ENCODE peak calls at places on chromosomes 2 and 18, in eight cellular contexts. One of them, this sample, is unnamed.
A peak's percentile ranks its signal among the peaks of the same experiment; 100 is the strongest.

GRCh38 chr2:190981733-190982132 is 32.2 kb downstream of the STAT1 start:
- DNase-seq in SJSA1: no peak
- DNase-seq in pancreas: no peak
- DNase-seq in CD4-positive, alpha-beta memory T cell: no peak
- DNase-seq in tibial nerve: no peak
- DNase-seq in uterus: no peak
- DNase-seq in dorsolateral prefrontal cortex: no peak
- DNase-seq in WERI-Rb-1: no peak
- DNase-seq in this sample: no peak

GRCh38 chr2:44267269-44268258 is 7.7 kb upstream of the SLC3A1 start:
- DNase-seq in pancreas: no peak
- DNase-seq in SJSA1: no peak
- DNase-seq in uterus: no peak
- DNase-seq in WERI-Rb-1: no peak
- DNase-seq in dorsolateral prefrontal cortex: no peak
- DNase-seq in tibial nerve: peak; percentile 9
- DNase-seq in CD4-positive, alpha-beta memory T cell: no peak
- DNase-seq in this sample: no peak

GRCh38 chr2:148455791-148456190 is 188.8 kb upstream of the EPC2 start:
- DNase-seq in dorsolateral prefrontal cortex: no peak
- DNase-seq in CD4-positive, alpha-beta memory T cell: no peak
- DNase-seq in pancreas: no peak
- DNase-seq in uterus: no peak
- DNase-seq in SJSA1: no peak
- DNase-seq in WERI-Rb-1: no peak
- DNase-seq in tibial nerve: no peak
- DNase-seq in this sample: no peak

GRCh38 chr2:47008381-47009280 is 93.0 kb upstream of the MCFD2 start:
- DNase-seq in WERI-Rb-1: peak; percentile 90
- DNase-seq in dorsolateral prefrontal cortex: no peak
- DNase-seq in tibial nerve: no peak
- DNase-seq in CD4-positive, alpha-beta memory T cell: no peak
- DNase-seq in uterus: peak; percentile 74
- DNase-seq in SJSA1: no peak
- DNase-seq in pancreas: no peak
- DNase-seq in this sample: peak; percentile 87

GRCh38 chr18:58045265-58046086 is 1.4 kb downstream of the NEDD4L start:
- DNase-seq in SJSA1: peak; percentile 60
- DNase-seq in uterus: peak; percentile 21
- DNase-seq in tibial nerve: no peak
- DNase-seq in pancreas: peak; percentile 84
- DNase-seq in dorsolateral prefrontal cortex: peak; percentile 60
- DNase-seq in WERI-Rb-1: peak; percentile 85
- DNase-seq in CD4-positive, alpha-beta memory T cell: peak; percentile 16
- DNase-seq in this sample: peak; percentile 63

GRCh38 chr2:101802329-101802728 is 104.8 kb downstream of the MAP4K4 start:
- DNase-seq in CD4-positive, alpha-beta memory T cell: no peak
- DNase-seq in uterus: no peak
- DNase-seq in SJSA1: no peak
- DNase-seq in tibial nerve: no peak
- DNase-seq in pancreas: peak; percentile 65
- DNase-seq in WERI-Rb-1: no peak
- DNase-seq in dorsolateral prefrontal cortex: no peak
- DNase-seq in this sample: no peak

GRCh38 chr2:202265467-202266277 is at the start of gene NOP58:
- DNase-seq in SJSA1: peak; percentile 92
- DNase-seq in pancreas: peak; percentile 87
- DNase-seq in tibial nerve: peak; percentile 92
- DNase-seq in WERI-Rb-1: peak; percentile 89
- DNase-seq in CD4-positive, alpha-beta memory T cell: peak; percentile 96
- DNase-seq in uterus: peak; percentile 90
- DNase-seq in dorsolateral prefrontal cortex: peak; percentile 93
- DNase-seq in this sample: peak; percentile 86

GRCh38 chr18:61852496-61852895 is 40.3 kb downstream of the RNF152 start:
- DNase-seq in CD4-positive, alpha-beta memory T cell: no peak
- DNase-seq in tibial nerve: no peak
- DNase-seq in uterus: no peak
- DNase-seq in WERI-Rb-1: no peak
- DNase-seq in pancreas: no peak
- DNase-seq in SJSA1: no peak
- DNase-seq in dorsolateral prefrontal cortex: no peak
- DNase-seq in this sample: no peak

GRCh38 chr2:98985905-98986666 is 50.1 kb upstream of the CRACDL start:
- DNase-seq in SJSA1: no peak
- DNase-seq in uterus: no peak
- DNase-seq in pancreas: no peak
- DNase-seq in WERI-Rb-1: no peak
- DNase-seq in tibial nerve: no peak
- DNase-seq in CD4-positive, alpha-beta memory T cell: no peak
- DNase-seq in dorsolateral prefrontal cortex: no peak
- DNase-seq in this sample: no peak

GRCh38 chr2:63048367-63049171 is 2.1 kb upstream of the OTX1 start:
- DNase-seq in dorsolateral prefrontal cortex: no peak
- DNase-seq in tibial nerve: no peak
- DNase-seq in SJSA1: no peak
- DNase-seq in uterus: no peak
- DNase-seq in CD4-positive, alpha-beta memory T cell: no peak
- DNase-seq in WERI-Rb-1: peak; percentile 33
- DNase-seq in pancreas: peak; percentile 68
- DNase-seq in this sample: no peak

GRCh38 chr18:58842978-58843661 is 21.6 kb upstream of the ZNF532 start:
- DNase-seq in CD4-positive, alpha-beta memory T cell: no peak
- DNase-seq in dorsolateral prefrontal cortex: peak; percentile 43
- DNase-seq in WERI-Rb-1: peak; percentile 88
- DNase-seq in SJSA1: no peak
- DNase-seq in pancreas: no peak
- DNase-seq in tibial nerve: no peak
- DNase-seq in uterus: no peak
- DNase-seq in this sample: no peak

GRCh38 chr2:3320910-3321605 is 56.6 kb downstream of the EIPR1 start:
- DNase-seq in CD4-positive, alpha-beta memory T cell: no peak
- DNase-seq in SJSA1: no peak
- DNase-seq in tibial nerve: no peak
- DNase-seq in WERI-Rb-1: no peak
- DNase-seq in dorsolateral prefrontal cortex: no peak
- DNase-seq in uterus: no peak
- DNase-seq in pancreas: no peak
- DNase-seq in this sample: no peak

GRCh38 chr2:104412384-104412783 is 441.5 kb upstream of the POU3F3 start:
- DNase-seq in pancreas: no peak
- DNase-seq in SJSA1: no peak
- DNase-seq in WERI-Rb-1: no peak
- DNase-seq in tibial nerve: peak; percentile 17
- DNase-seq in dorsolateral prefrontal cortex: peak; percentile 54
- DNase-seq in uterus: no peak
- DNase-seq in CD4-positive, alpha-beta memory T cell: no peak
- DNase-seq in this sample: peak; percentile 25

GRCh38 chr2:2083113-2083757 is 247.8 kb downstream of the MYT1L start:
- DNase-seq in SJSA1: no peak
- DNase-seq in uterus: no peak
- DNase-seq in dorsolateral prefrontal cortex: no peak
- DNase-seq in pancreas: no peak
- DNase-seq in CD4-positive, alpha-beta memory T cell: no peak
- DNase-seq in tibial nerve: no peak
- DNase-seq in WERI-Rb-1: no peak
- DNase-seq in this sample: no peak

GRCh38 chr18:24799176-24799575 is 338.7 kb downstream of the HRH4 start:
- DNase-seq in dorsolateral prefrontal cortex: no peak
- DNase-seq in uterus: no peak
- DNase-seq in pancreas: no peak
- DNase-seq in WERI-Rb-1: no peak
- DNase-seq in SJSA1: no peak
- DNase-seq in tibial nerve: no peak
- DNase-seq in CD4-positive, alpha-beta memory T cell: no peak
- DNase-seq in this sample: no peak

GRCh38 chr2:200426754-200427153 is 83.1 kb downstream of the KCTD18 start:
- DNase-seq in uterus: no peak
- DNase-seq in pancreas: no peak
- DNase-seq in dorsolateral prefrontal cortex: no peak
- DNase-seq in SJSA1: no peak
- DNase-seq in CD4-positive, alpha-beta memory T cell: no peak
- DNase-seq in tibial nerve: no peak
- DNase-seq in WERI-Rb-1: no peak
- DNase-seq in this sample: no peak

GRCh38 chr2:2671826-2672225 is 340.8 kb upstream of the MYT1L start:
- DNase-seq in uterus: no peak
- DNase-seq in tibial nerve: no peak
- DNase-seq in WERI-Rb-1: no peak
- DNase-seq in dorsolateral prefrontal cortex: no peak
- DNase-seq in SJSA1: no peak
- DNase-seq in pancreas: no peak
- DNase-seq in CD4-positive, alpha-beta memory T cell: no peak
- DNase-seq in this sample: no peak

GRCh38 chr2:239833728-239834109 is 191.4 kb downstream of the NDUFA10 start:
- DNase-seq in SJSA1: no peak
- DNase-seq in WERI-Rb-1: no peak
- DNase-seq in uterus: no peak
- DNase-seq in pancreas: no peak
- DNase-seq in CD4-positive, alpha-beta memory T cell: no peak
- DNase-seq in tibial nerve: no peak
- DNase-seq in dorsolateral prefrontal cortex: no peak
- DNase-seq in this sample: no peak

GRCh38 chr2:174776223-174776622 is 12.0 kb upstream of the CHRNA1 start:
- DNase-seq in CD4-positive, alpha-beta memory T cell: no peak
- DNase-seq in WERI-Rb-1: no peak
- DNase-seq in SJSA1: no peak
- DNase-seq in dorsolateral prefrontal cortex: no peak
- DNase-seq in tibial nerve: no peak
- DNase-seq in uterus: no peak
- DNase-seq in pancreas: no peak
- DNase-seq in this sample: no peak

GRCh38 chr2:145064476-145064875 is 544.6 kb upstream of the ZEB2 start:
- DNase-seq in tibial nerve: no peak
- DNase-seq in dorsolateral prefrontal cortex: no peak
- DNase-seq in CD4-positive, alpha-beta memory T cell: no peak
- DNase-seq in uterus: no peak
- DNase-seq in pancreas: no peak
- DNase-seq in SJSA1: no peak
- DNase-seq in WERI-Rb-1: no peak
- DNase-seq in this sample: no peak

GRCh38 chr2:145066795-145067194 is 546.9 kb upstream of the ZEB2 start:
- DNase-seq in uterus: no peak
- DNase-seq in WERI-Rb-1: no peak
- DNase-seq in CD4-positive, alpha-beta memory T cell: no peak
- DNase-seq in SJSA1: no peak
- DNase-seq in dorsolateral prefrontal cortex: peak; percentile 46
- DNase-seq in pancreas: no peak
- DNase-seq in tibial nerve: peak; percentile 23
- DNase-seq in this sample: peak; percentile 22

GRCh38 chr2:145067631-145068030 is 547.7 kb upstream of the ZEB2 start:
- DNase-seq in WERI-Rb-1: no peak
- DNase-seq in SJSA1: no peak
- DNase-seq in pancreas: no peak
- DNase-seq in dorsolateral prefrontal cortex: no peak
- DNase-seq in CD4-positive, alpha-beta memory T cell: no peak
- DNase-seq in uterus: no peak
- DNase-seq in tibial nerve: no peak
- DNase-seq in this sample: no peak

GRCh38 chr2:145065278-145065677 is 545.4 kb upstream of the ZEB2 start:
- DNase-seq in tibial nerve: no peak
- DNase-seq in WERI-Rb-1: no peak
- DNase-seq in uterus: no peak
- DNase-seq in CD4-positive, alpha-beta memory T cell: no peak
- DNase-seq in SJSA1: no peak
- DNase-seq in pancreas: no peak
- DNase-seq in dorsolateral prefrontal cortex: no peak
- DNase-seq in this sample: no peak

DNA sequence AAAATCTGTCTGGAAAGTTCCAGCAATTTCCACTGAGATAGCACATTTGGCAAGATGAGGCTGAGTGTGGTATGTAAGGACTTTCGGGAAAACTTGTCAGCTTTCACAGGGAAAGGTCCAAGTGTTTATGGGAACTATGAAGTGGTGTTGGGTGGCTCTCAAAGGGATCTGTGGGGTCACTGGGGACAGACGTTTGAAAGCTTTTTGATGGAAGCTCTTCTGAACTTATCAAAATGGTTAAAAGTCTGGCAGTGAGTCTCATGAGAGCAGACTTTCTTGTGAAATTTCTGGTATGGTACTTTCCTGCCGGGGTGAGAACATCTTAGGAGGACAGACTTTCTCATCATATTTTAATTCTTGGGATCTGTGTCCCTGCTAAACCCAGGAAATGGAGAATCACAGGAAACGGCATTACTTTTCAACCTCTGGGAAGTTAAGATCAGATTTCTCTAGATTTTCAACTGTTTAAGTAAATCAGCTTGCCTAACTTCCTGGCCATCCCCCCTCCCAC is 546.3 kb upstream of the ZEB2 start:
- DNase-seq in uterus: no peak
- DNase-seq in pancreas: no peak
- DNase-seq in CD4-positive, alpha-beta memory T cell: no peak
- DNase-seq in WERI-Rb-1: no peak
- DNase-seq in SJSA1: no peak
- DNase-seq in dorsolateral prefrontal cortex: no peak
- DNase-seq in tibial nerve: peak; percentile 9
- DNase-seq in this sample: no peak
- H3K27ac ChIP-seq in uterus: peak overlapping the region; percentile 38
- H3K27ac ChIP-seq in pancreas: no peak overlapping the region
- H3K27ac ChIP-seq in CD4-positive, alpha-beta memory T cell: no peak overlapping the region
- H3K27ac ChIP-seq in WERI-Rb-1: no peak overlapping the region
- H3K27ac ChIP-seq in SJSA1: no peak overlapping the region
- H3K27ac ChIP-seq in dorsolateral prefrontal cortex: peak overlapping the region; percentile 90
- H3K27ac ChIP-seq in tibial nerve: peak overlapping the region; percentile 78
- H3K27ac ChIP-seq in this sample: peak overlapping the region; percentile 94

DNA sequence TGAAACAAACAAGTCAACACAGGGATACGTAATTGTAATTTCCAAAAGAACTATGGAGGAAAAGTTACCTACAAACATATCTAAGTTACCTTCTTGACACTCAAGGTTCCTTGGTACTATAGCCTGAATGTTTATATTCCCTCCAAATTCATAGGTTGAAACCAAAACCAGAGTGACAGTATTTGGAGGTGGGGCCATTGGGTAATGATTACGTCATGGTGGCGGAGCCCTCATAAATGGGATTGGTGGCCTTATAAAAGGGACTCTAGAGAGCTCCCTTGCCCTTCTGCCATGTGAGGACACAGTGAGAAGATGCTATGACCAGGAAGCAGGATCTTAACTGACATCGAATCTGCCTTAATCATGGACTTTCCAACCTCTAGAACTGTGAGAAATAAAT is 87.3 kb downstream of the PMAIP1 start:
- DNase-seq in pancreas: no peak
- DNase-seq in tibial nerve: no peak
- DNase-seq in SJSA1: no peak
- DNase-seq in CD4-positive, alpha-beta memory T cell: no peak
- DNase-seq in uterus: no peak
- DNase-seq in dorsolateral prefrontal cortex: no peak
- DNase-seq in WERI-Rb-1: no peak
- DNase-seq in this sample: no peak
- H3K27ac ChIP-seq in pancreas: no peak overlapping the region
- H3K27ac ChIP-seq in tibial nerve: no peak overlapping the region
- H3K27ac ChIP-seq in SJSA1: no peak overlapping the region
- H3K27ac ChIP-seq in CD4-positive, alpha-beta memory T cell: no peak overlapping the region
- H3K27ac ChIP-seq in uterus: no peak overlapping the region
- H3K27ac ChIP-seq in dorsolateral prefrontal cortex: no peak overlapping the region
- H3K27ac ChIP-seq in WERI-Rb-1: no peak overlapping the region
- H3K27ac ChIP-seq in this sample: no peak overlapping the region

GRCh38 chr2:192190474-192190873 is 4.3 kb downstream of the TMEFF2 start:
- DNase-seq in SJSA1: no peak
- DNase-seq in WERI-Rb-1: no peak
- DNase-seq in CD4-positive, alpha-beta memory T cell: no peak
- DNase-seq in uterus: no peak
- DNase-seq in pancreas: no peak
- DNase-seq in dorsolateral prefrontal cortex: no peak
- DNase-seq in tibial nerve: no peak
- DNase-seq in this sample: no peak
- H3K27ac ChIP-seq in SJSA1: no peak overlapping the region
- H3K27ac ChIP-seq in WERI-Rb-1: no peak overlapping the region
- H3K27ac ChIP-seq in CD4-positive, alpha-beta memory T cell: no peak overlapping the region
- H3K27ac ChIP-seq in uterus: no peak overlapping the region
- H3K27ac ChIP-seq in pancreas: no peak overlapping the region
- H3K27ac ChIP-seq in dorsolateral prefrontal cortex: no peak overlapping the region
- H3K27ac ChIP-seq in tibial nerve: no peak overlapping the region
- H3K27ac ChIP-seq in this sample: no peak overlapping the region

GRCh38 chr2:216685327-216685875 is 9.9 kb downstream of the IGFBP5 start:
- DNase-seq in uterus: no peak
- DNase-seq in SJSA1: no peak
- DNase-seq in dorsolateral prefrontal cortex: no peak
- DNase-seq in pancreas: no peak
- DNase-seq in WERI-Rb-1: no peak
- DNase-seq in tibial nerve: no peak
- DNase-seq in CD4-positive, alpha-beta memory T cell: no peak
- DNase-seq in this sample: no peak
- H3K27ac ChIP-seq in uterus: peak overlapping the region; percentile 95
- H3K27ac ChIP-seq in SJSA1: no peak overlapping the region
- H3K27ac ChIP-seq in dorsolateral prefrontal cortex: no peak overlapping the region
- H3K27ac ChIP-seq in pancreas: no peak overlapping the region
- H3K27ac ChIP-seq in WERI-Rb-1: no peak overlapping the region
- H3K27ac ChIP-seq in tibial nerve: peak overlapping the region; percentile 68
- H3K27ac ChIP-seq in CD4-positive, alpha-beta memory T cell: no peak overlapping the region
- H3K27ac ChIP-seq in this sample: no peak overlapping the region

This sample was measured in caudate nucleus.